ENCODE peak calls at places on chromosomes 7 and 10, in nine cellular contexts. S is CD8-positive, alpha-beta T cell; A is neuronal stem cell; D is mammary epithelial cell; T is PC-9; K is heart left ventricle; B is naive thymus-derived CD4-positive, alpha-beta T cell; L is ascending aorta; F is CD8-positive, alpha-beta memory T cell. Y is an unnamed sample.
A peak's percentile ranks its signal among the peaks of the same experiment; 100 is the strongest.

GRCh38 chr7:143376396-143376795 is 4.7 kb upstream of the ZYX start:
- DNase-seq in F (no peak), S (no peak), T (no peak), A (no peak), K (no peak), L (no peak), D (no peak), B (no peak), Y (no peak)

GRCh38 chr7:96219382-96220130 is 102.3 kb downstream of the SLC25A13 start:
- DNase-seq in K (no peak), D (peak; percentile 90), F (no peak), B (no peak), A (no peak), S (no peak), L (no peak), T (peak; percentile 41), Y (no peak)

GRCh38 chr10:70785190-70785589 is at the start of gene TBATA:
- DNase-seq in A (no peak), B (no peak), F (no peak), T (no peak), L (no peak), K (no peak), S (no peak), D (no peak), Y (no peak)

GRCh38 chr10:5356479-5356763 is 8.3 kb upstream of the UCN3 start:
- DNase-seq in S (no peak), K (no peak), D (no peak), B (no peak), A (no peak), T (no peak), F (no peak), L (no peak), Y (no peak)

GRCh38 chr7:47402941-47403340 is 179.0 kb downstream of the TNS3 start:
- DNase-seq in B (no peak), A (no peak), K (no peak), D (no peak), L (no peak), S (no peak), F (no peak), T (no peak), Y (no peak)

GRCh38 chr10:31758495-31758894 is 170.1 kb downstream of the ARHGAP12 start:
- DNase-seq in K (no peak), S (no peak), B (no peak), D (no peak), F (no peak), L (no peak), T (no peak), A (no peak), Y (no peak)

GRCh38 chr10:127904931-127905622 is 1.8 kb upstream of the PTPRE start:
- DNase-seq in S (no peak), A (no peak), D (no peak), K (peak; percentile 28), T (no peak), L (no peak), F (no peak), B (no peak), Y (no peak)

GRCh38 chr10:17943033-17943745 is 8.5 kb upstream of the SLC39A12 start:
- DNase-seq in S (no peak), K (no peak), A (no peak), D (peak; percentile 32), L (no peak), F (no peak), T (no peak), B (no peak), Y (no peak)

GRCh38 chr7:28536259-28536658 is 123.9 kb downstream of the CREB5 start:
- DNase-seq in F (no peak), T (peak; percentile 7), L (no peak), K (no peak), B (no peak), S (no peak), D (peak; percentile 55), A (peak; percentile 17), Y (no peak)

GRCh38 chr10:78408011-78408410 is 374.3 kb downstream of the RPS24 start:
- DNase-seq in D (no peak), L (no peak), K (no peak), S (no peak), T (no peak), F (no peak), B (no peak), A (no peak), Y (no peak)

GRCh38 chr10:23439452-23439919 is 611 bp downstream of the OTUD1 start:
- DNase-seq in S (no peak), T (no peak), F (no peak), D (no peak), L (no peak), A (peak; percentile 15), B (no peak), K (no peak), Y (peak; percentile 41)

GRCh38 chr10:44386546-44387052 is 1.7 kb upstream of the CXCL12 start:
- DNase-seq in K (peak; percentile 86), B (peak; percentile 12), L (no peak), D (peak; percentile 14), F (peak; percentile 17), T (peak; percentile 42), A (peak; percentile 77), S (no peak), Y (peak; percentile 72)

GRCh38 chr7:44104880-44105771 is 981 bp downstream of the AEBP1 start:
- DNase-seq in D (peak; percentile 26), A (peak; percentile 27), T (no peak), F (no peak), B (no peak), K (peak; percentile 64), S (no peak), L (no peak), Y (no peak)

GRCh38 chr7:1961776-1962276 is 270.9 kb downstream of the MAD1L1 start:
- DNase-seq in B (no peak), K (peak; percentile 7), D (peak; percentile 90), S (no peak), A (no peak), L (no peak), F (peak; percentile 43), T (no peak), Y (no peak)

GRCh38 chr7:27031289-27032172 is 64.3 kb downstream of the HOXA1 start:
- DNase-seq in D (peak; percentile 61), L (no peak), T (no peak), B (peak; percentile 43), A (no peak), F (no peak), S (no peak), K (no peak), Y (no peak)

GRCh38 chr10:57023626-57024025 is 662.6 kb upstream of the ZWINT start:
- DNase-seq in K (no peak), F (no peak), D (no peak), A (no peak), S (no peak), T (no peak), L (no peak), B (no peak), Y (no peak)

GRCh38 chr10:8279598-8279997 is 225.1 kb downstream of the GATA3 start:
- DNase-seq in B (no peak), A (no peak), D (peak; percentile 63), L (no peak), T (peak; percentile 34), K (no peak), S (no peak), F (no peak), Y (no peak)

GRCh38 chr7:155521743-155522398 is 24.5 kb downstream of the CNPY1 start:
- DNase-seq in B (no peak), S (no peak), T (no peak), K (no peak), F (no peak), A (no peak), L (no peak), D (no peak), Y (no peak)

DNA sequence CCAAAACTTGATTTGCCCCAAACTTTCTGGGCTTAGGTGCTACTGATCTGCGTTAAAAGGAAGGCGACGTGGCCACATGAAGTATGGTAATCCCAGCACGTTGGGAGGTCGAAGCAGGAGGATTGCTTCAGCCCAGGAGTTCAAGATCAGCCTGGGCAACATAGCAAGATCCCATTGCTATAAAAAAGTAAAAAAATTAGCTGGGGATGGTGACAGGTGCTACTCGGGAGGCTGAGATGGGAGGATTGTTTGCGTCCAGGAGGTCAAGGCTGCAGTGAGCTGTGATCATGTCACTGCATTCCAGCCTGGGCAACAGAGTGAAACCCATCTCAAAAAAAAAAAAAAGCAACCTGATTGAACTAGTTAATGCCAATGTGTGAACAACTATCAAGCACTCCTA is 5.1 kb upstream of the CUL1 start:
- DNase-seq in S (no peak), D (no peak), L (no peak), T (no peak), B (no peak), K (no peak), F (no peak), A (no peak), Y (no peak)
- H3K4me3 ChIP-seq in S (no peak overlapping the region), D (no peak overlapping the region), L (no peak overlapping the region), T (no peak overlapping the region), B (no peak overlapping the region), K (no peak overlapping the region), F (no peak overlapping the region), A (no peak overlapping the region), Y (no peak overlapping the region)

DNA sequence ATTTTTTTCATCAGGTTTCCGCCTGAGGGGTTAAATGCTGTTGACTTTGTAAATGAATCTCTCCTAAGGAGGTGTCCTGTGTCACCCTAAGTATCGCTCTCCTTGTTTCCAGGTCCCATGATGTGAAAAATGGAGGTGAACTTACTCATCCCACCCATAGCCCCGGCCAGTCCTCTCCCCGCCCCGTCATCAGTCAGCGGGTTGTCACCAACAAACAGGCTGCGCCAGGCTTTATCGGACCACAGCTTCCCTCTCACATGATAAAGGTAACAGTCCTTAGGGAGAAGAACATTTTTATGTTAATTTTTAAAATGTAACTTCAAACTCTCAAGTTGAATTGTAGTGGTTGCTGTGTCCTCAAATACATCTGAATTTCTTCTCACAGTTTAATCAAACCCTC is 116.5 kb downstream of the ANKRD61 start:
- DNase-seq in F (no peak), K (no peak), B (no peak), L (no peak), T (no peak), S (no peak), A (no peak), D (no peak), Y (no peak)
- H3K36me3 ChIP-seq in F (peaks cover 62% of the 10 kb centered on the region), K (peaks cover 99% of the 10 kb centered on the region), B (peaks cover 20% of the 10 kb centered on the region), L (peaks cover 89% of the 10 kb centered on the region), T (peaks cover 35% of the 10 kb centered on the region), S (peaks cover 61% of the 10 kb centered on the region), A (peaks cover 52% of the 10 kb centered on the region), D (peaks cover 20% of the 10 kb centered on the region), Y (peaks cover 97% of the 10 kb centered on the region)

GRCh38 chr7:149774237-149775175 is 1.1 kb upstream of the ZNF467 start:
- DNase-seq in K (peak; percentile 58), B (no peak), L (no peak), D (no peak), T (no peak), F (no peak), A (no peak), S (no peak), Y (no peak)
- H3K4me3 ChIP-seq in K (peak overlapping the region; percentile 65), B (no peak overlapping the region), L (peak overlapping the region; percentile 83), D (no peak overlapping the region), T (peak overlapping the region; percentile 88), F (no peak overlapping the region), A (no peak overlapping the region), S (no peak overlapping the region), Y (peak overlapping the region; percentile 81)

DNA sequence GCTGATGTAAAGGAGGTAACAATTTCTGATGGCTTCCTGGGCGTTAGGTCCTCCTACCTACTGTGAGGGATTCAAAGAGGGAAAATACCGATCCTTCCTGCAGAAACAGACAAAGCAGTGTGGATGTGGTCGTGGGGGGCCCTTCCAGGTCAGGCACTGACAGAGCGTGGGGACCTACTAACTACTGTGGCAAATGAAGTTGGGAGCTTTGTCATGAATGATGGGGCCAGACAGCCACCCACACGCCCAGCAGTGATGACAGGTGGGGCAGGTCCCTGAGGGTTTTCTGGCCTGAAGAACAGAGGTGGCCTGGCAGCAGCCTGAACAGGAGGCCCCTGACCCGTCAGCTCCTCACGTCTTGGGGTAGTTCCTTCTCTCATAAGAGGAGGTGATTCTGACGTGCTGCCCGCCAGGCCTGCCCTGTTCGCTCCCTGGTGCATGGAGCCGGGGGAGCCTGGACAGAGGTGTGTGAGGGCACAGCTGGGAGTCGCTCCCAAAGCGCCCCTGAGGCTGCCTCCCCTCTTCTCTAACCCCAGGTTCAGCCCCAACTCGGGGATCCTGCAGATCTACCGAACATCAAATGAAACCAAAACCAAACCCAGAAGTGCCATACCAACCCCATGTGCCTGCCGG is 4.2 kb downstream of the ATP6V0E2 start:
- DNase-seq in F (no peak), L (no peak), A (no peak), T (no peak), S (no peak), K (peak; percentile 34), D (no peak), B (no peak), Y (no peak)
- H3K36me3 ChIP-seq in F (no peaks in the 10 kb centered on the region), L (peaks cover 7% of the 10 kb centered on the region), A (peaks cover 2% of the 10 kb centered on the region), T (no peaks in the 10 kb centered on the region), S (peaks cover 5% of the 10 kb centered on the region), K (peaks cover 5% of the 10 kb centered on the region), D (no peaks in the 10 kb centered on the region), B (no peaks in the 10 kb centered on the region), Y (peaks cover 6% of the 10 kb centered on the region)

Y was measured in left ventricle myocardium inferior.